ENCODE peak calls at places on chromosomes 12 and 14, in seven cellular contexts. One of them, this sample, is unnamed.

GRCh38 chr12:98955284-98955683 is 310.2 kb downstream of the APAF1 start:
- DNase-seq in IMR-90: peak; percentile 2
- DNase-seq in mesendoderm: peak; percentile 86
- DNase-seq in mesenchymal stem cell: no peak
- DNase-seq in trophoblast cell: peak; percentile 54
- DNase-seq in H1: peak; percentile 57
- DNase-seq in H9: peak; percentile 69
- DNase-seq in this sample: no peak

GRCh38 chr14:52235434-52235833 is 32.1 kb upstream of the PTGDR start:
- DNase-seq in trophoblast cell: no peak
- DNase-seq in IMR-90: no peak
- DNase-seq in mesendoderm: peak; percentile 3
- DNase-seq in H1: no peak
- DNase-seq in H9: no peak
- DNase-seq in mesenchymal stem cell: no peak
- DNase-seq in this sample: no peak

GRCh38 chr12:77060136-77060882 is 5.1 kb downstream of the E2F7 start:
- DNase-seq in mesenchymal stem cell: no peak
- DNase-seq in H9: no peak
- DNase-seq in IMR-90: no peak
- DNase-seq in mesendoderm: no peak
- DNase-seq in H1: no peak
- DNase-seq in trophoblast cell: no peak
- DNase-seq in this sample: no peak

GRCh38 chr14:71011479-71011878 is 104.2 kb downstream of the PCNX1 start:
- DNase-seq in mesenchymal stem cell: no peak
- DNase-seq in H9: no peak
- DNase-seq in IMR-90: no peak
- DNase-seq in mesendoderm: no peak
- DNase-seq in H1: no peak
- DNase-seq in trophoblast cell: no peak
- DNase-seq in this sample: no peak

GRCh38 chr12:28936221-28936620 is 212.9 kb upstream of the FAR2 start:
- DNase-seq in mesenchymal stem cell: no peak
- DNase-seq in trophoblast cell: no peak
- DNase-seq in H1: no peak
- DNase-seq in H9: no peak
- DNase-seq in mesendoderm: no peak
- DNase-seq in IMR-90: no peak
- DNase-seq in this sample: no peak

GRCh38 chr14:67773844-67774377 is 42.5 kb downstream of the ZFYVE26 start:
- DNase-seq in trophoblast cell: no peak
- DNase-seq in mesendoderm: no peak
- DNase-seq in mesenchymal stem cell: no peak
- DNase-seq in IMR-90: no peak
- DNase-seq in H1: no peak
- DNase-seq in H9: no peak
- DNase-seq in this sample: no peak

GRCh38 chr12:94208433-94208921 is 60.1 kb downstream of the PLXNC1 start:
- DNase-seq in mesendoderm: no peak
- DNase-seq in H9: no peak
- DNase-seq in mesenchymal stem cell: no peak
- DNase-seq in H1: no peak
- DNase-seq in trophoblast cell: peak; percentile 10
- DNase-seq in IMR-90: no peak
- DNase-seq in this sample: no peak

GRCh38 chr14:83071888-83072501 is 1538.3 kb upstream of the SEL1L start:
- DNase-seq in IMR-90: peak; percentile 19
- DNase-seq in H1: no peak
- DNase-seq in mesenchymal stem cell: peak; percentile 38
- DNase-seq in trophoblast cell: peak; percentile 38
- DNase-seq in H9: no peak
- DNase-seq in mesendoderm: peak; percentile 69
- DNase-seq in this sample: peak; percentile 14

GRCh38 chr12:85642810-85643209 is 193.4 kb downstream of the RASSF9 start:
- DNase-seq in IMR-90: peak; percentile 78
- DNase-seq in mesendoderm: peak; percentile 63
- DNase-seq in mesenchymal stem cell: peak; percentile 79
- DNase-seq in H9: no peak
- DNase-seq in H1: no peak
- DNase-seq in trophoblast cell: peak; percentile 61
- DNase-seq in this sample: no peak

GRCh38 chr12:131604146-131604844 is 106.6 kb upstream of the SFSWAP start:
- DNase-seq in trophoblast cell: no peak
- DNase-seq in IMR-90: no peak
- DNase-seq in H9: no peak
- DNase-seq in mesenchymal stem cell: no peak
- DNase-seq in mesendoderm: no peak
- DNase-seq in H1: no peak
- DNase-seq in this sample: no peak

GRCh38 chr12:76762556-76762955 is 1.4 kb upstream of the ZDHHC17 start:
- DNase-seq in IMR-90: no peak
- DNase-seq in H9: peak; percentile 77
- DNase-seq in mesendoderm: peak; percentile 96
- DNase-seq in mesenchymal stem cell: no peak
- DNase-seq in trophoblast cell: peak; percentile 40
- DNase-seq in H1: no peak
- DNase-seq in this sample: peak; percentile 55

GRCh38 chr14:106665814-106666213 is 1139.4 kb downstream of the TMEM121 start:
- DNase-seq in IMR-90: no peak
- DNase-seq in mesendoderm: no peak
- DNase-seq in H1: no peak
- DNase-seq in trophoblast cell: no peak
- DNase-seq in mesenchymal stem cell: no peak
- DNase-seq in H9: no peak
- DNase-seq in this sample: no peak

GRCh38 chr14:95478309-95478708 is 38.1 kb downstream of the SYNE3 start:
- DNase-seq in H9: no peak
- DNase-seq in mesenchymal stem cell: no peak
- DNase-seq in mesendoderm: no peak
- DNase-seq in IMR-90: no peak
- DNase-seq in trophoblast cell: no peak
- DNase-seq in H1: no peak
- DNase-seq in this sample: no peak

GRCh38 chr12:132259872-132260695 is 69.3 kb downstream of the GALNT9 start:
- DNase-seq in H1: no peak
- DNase-seq in H9: no peak
- DNase-seq in IMR-90: no peak
- DNase-seq in mesendoderm: no peak
- DNase-seq in trophoblast cell: no peak
- DNase-seq in mesenchymal stem cell: no peak
- DNase-seq in this sample: no peak

GRCh38 chr14:73162271-73162670 is 26.0 kb downstream of the PSEN1 start:
- DNase-seq in H9: no peak
- DNase-seq in trophoblast cell: no peak
- DNase-seq in IMR-90: no peak
- DNase-seq in mesenchymal stem cell: no peak
- DNase-seq in H1: no peak
- DNase-seq in mesendoderm: peak; percentile 6
- DNase-seq in this sample: no peak

GRCh38 chr12:105214670-105215375 is 21.2 kb downstream of the APPL2 start:
- DNase-seq in mesendoderm: peak; percentile 57
- DNase-seq in H1: no peak
- DNase-seq in IMR-90: no peak
- DNase-seq in mesenchymal stem cell: peak; percentile 46
- DNase-seq in H9: no peak
- DNase-seq in trophoblast cell: peak; percentile 92
- DNase-seq in this sample: no peak

GRCh38 chr12:121494093-121494787 is 86.6 kb downstream of the KDM2B start:
- DNase-seq in trophoblast cell: peak; percentile 55
- DNase-seq in IMR-90: peak; percentile 33
- DNase-seq in mesenchymal stem cell: peak; percentile 31
- DNase-seq in mesendoderm: peak; percentile 57
- DNase-seq in H9: peak; percentile 78
- DNase-seq in H1: peak; percentile 90
- DNase-seq in this sample: peak; percentile 54

GRCh38 chr12:88310069-88310468 is 168.0 kb downstream of the TMTC3 start:
- DNase-seq in trophoblast cell: peak; percentile 89
- DNase-seq in mesenchymal stem cell: peak; percentile 81
- DNase-seq in H9: no peak
- DNase-seq in IMR-90: peak; percentile 88
- DNase-seq in mesendoderm: no peak
- DNase-seq in H1: no peak
- DNase-seq in this sample: no peak

GRCh38 chr12:120856980-120857379 is 47.2 kb downstream of the SPPL3 start:
- DNase-seq in mesenchymal stem cell: no peak
- DNase-seq in mesendoderm: peak; percentile 19
- DNase-seq in H9: no peak
- DNase-seq in H1: no peak
- DNase-seq in IMR-90: no peak
- DNase-seq in trophoblast cell: peak; percentile 26
- DNase-seq in this sample: no peak

GRCh38 chr12:114414866-114415524 is 9.1 kb upstream of the TBX5 start:
- DNase-seq in mesendoderm: no peak
- DNase-seq in IMR-90: peak; percentile 68
- DNase-seq in H9: no peak
- DNase-seq in H1: no peak
- DNase-seq in trophoblast cell: no peak
- DNase-seq in mesenchymal stem cell: no peak
- DNase-seq in this sample: no peak

GRCh38 chr12:114412307-114412706 is 6.4 kb upstream of the TBX5 start:
- DNase-seq in H1: no peak
- DNase-seq in trophoblast cell: no peak
- DNase-seq in IMR-90: no peak
- DNase-seq in mesenchymal stem cell: no peak
- DNase-seq in H9: no peak
- DNase-seq in mesendoderm: peak; percentile 23
- DNase-seq in this sample: no peak

GRCh38 chr12:114411081-114411836 is 5.3 kb upstream of the TBX5 start:
- DNase-seq in trophoblast cell: no peak
- DNase-seq in mesenchymal stem cell: no peak
- DNase-seq in H1: no peak
- DNase-seq in H9: no peak
- DNase-seq in IMR-90: peak; percentile 68
- DNase-seq in mesendoderm: peak; percentile 5
- DNase-seq in this sample: no peak

GRCh38 chr12:114414031-114414865 is 8.3 kb upstream of the TBX5 start:
- DNase-seq in H1: no peak
- DNase-seq in mesenchymal stem cell: no peak
- DNase-seq in mesendoderm: no peak
- DNase-seq in H9: no peak
- DNase-seq in IMR-90: peak; percentile 46
- DNase-seq in trophoblast cell: no peak
- DNase-seq in this sample: no peak

GRCh38 chr12:114412825-114413749 is 7.1 kb upstream of the TBX5 start:
- DNase-seq in trophoblast cell: no peak
- DNase-seq in H1: no peak
- DNase-seq in H9: no peak
- DNase-seq in mesendoderm: peak; percentile 9
- DNase-seq in mesenchymal stem cell: no peak
- DNase-seq in IMR-90: peak; percentile 28
- DNase-seq in this sample: no peak
- H2BK5ac ChIP-seq in trophoblast cell: no peak overlapping the region
- H2BK5ac ChIP-seq in H1: no peak overlapping the region
- H2BK5ac ChIP-seq in H9: no peak overlapping the region
- H2BK5ac ChIP-seq in mesendoderm: no peak overlapping the region
- H2BK5ac ChIP-seq in mesenchymal stem cell: no peak overlapping the region
- H2BK5ac ChIP-seq in IMR-90: peak overlapping the region; percentile 95
- H2BK5ac ChIP-seq in this sample: no peak overlapping the region

DNA sequence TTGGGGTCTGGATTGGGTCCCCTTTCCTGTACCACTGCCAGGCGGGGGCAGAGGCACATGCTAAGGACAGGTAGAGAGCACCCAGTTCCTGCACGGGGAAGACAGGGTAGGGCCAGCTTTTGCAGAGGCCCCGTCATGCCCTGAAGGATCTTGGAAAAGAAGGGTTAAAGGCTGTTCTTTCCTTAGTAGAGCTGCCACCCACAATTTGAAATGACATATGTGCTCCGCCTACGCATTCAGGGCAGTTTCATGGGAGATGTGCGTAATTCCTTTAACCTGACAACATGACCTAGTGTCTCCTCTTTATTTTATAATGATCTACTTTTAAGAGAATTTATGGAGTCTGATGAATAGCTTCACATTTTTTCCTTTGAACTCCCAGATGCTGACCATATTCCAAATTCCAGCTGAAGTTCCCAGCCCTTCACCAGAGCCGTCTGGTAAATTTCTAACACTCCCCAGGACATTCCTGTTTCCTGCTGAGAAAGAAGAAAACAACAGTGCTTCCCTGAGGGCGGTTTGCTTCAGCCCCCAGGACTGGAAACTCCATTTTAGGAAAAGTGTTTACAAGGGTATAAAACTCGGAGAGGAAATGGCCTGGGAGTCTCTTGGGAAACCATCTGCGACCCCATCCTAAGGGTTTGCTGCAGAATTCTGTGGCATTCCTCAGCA is 58.9 kb upstream of the PLEKHG3 start:
- DNase-seq in mesendoderm: peak; percentile 99
- DNase-seq in mesenchymal stem cell: peak; percentile 98
- DNase-seq in H9: peak; percentile 74
- DNase-seq in trophoblast cell: peak; percentile 93
- DNase-seq in H1: no peak
- DNase-seq in IMR-90: peak; percentile 97
- DNase-seq in this sample: peak; percentile 35
- H3K27ac ChIP-seq in mesendoderm: peak overlapping the region; percentile 97
- H3K27ac ChIP-seq in mesenchymal stem cell: peak overlapping the region; percentile 97
- H3K27ac ChIP-seq in H9: peak overlapping the region; percentile 99
- H3K27ac ChIP-seq in trophoblast cell: peak overlapping the region; percentile 99
- H3K27ac ChIP-seq in H1: peak overlapping the region; percentile 68
- H3K27ac ChIP-seq in IMR-90: peak overlapping the region; percentile 96
- H3K27ac ChIP-seq in this sample: peak overlapping the region; percentile 66

GRCh38 chr12:107761502-107761904 is 566 bp upstream of the PRDM4 start:
- DNase-seq in mesendoderm: peak; percentile 52
- DNase-seq in H9: peak; percentile 57
- DNase-seq in IMR-90: no peak
- DNase-seq in H1: no peak
- DNase-seq in trophoblast cell: peak; percentile 39
- DNase-seq in mesenchymal stem cell: no peak
- DNase-seq in this sample: no peak
- H2BK5ac ChIP-seq in mesendoderm: no peak overlapping the region
- H2BK5ac ChIP-seq in H9: no peak overlapping the region
- H2BK5ac ChIP-seq in IMR-90: no peak overlapping the region
- H2BK5ac ChIP-seq in H1: no peak overlapping the region
- H2BK5ac ChIP-seq in trophoblast cell: no peak overlapping the region
- H2BK5ac ChIP-seq in mesenchymal stem cell: no peak overlapping the region
- H2BK5ac ChIP-seq in this sample: no peak overlapping the region

GRCh38 chr12:122976648-122976975 is 1.6 kb downstream of the OGFOD2 start:
- DNase-seq in IMR-90: no peak
- DNase-seq in mesenchymal stem cell: no peak
- DNase-seq in H1: no peak
- DNase-seq in trophoblast cell: no peak
- DNase-seq in mesendoderm: no peak
- DNase-seq in H9: no peak
- DNase-seq in this sample: no peak

GRCh38 chr12:122974892-122975789 is at the start of gene OGFOD2:
- DNase-seq in H1: peak; percentile 91
- DNase-seq in IMR-90: peak; percentile 88
- DNase-seq in mesendoderm: peak; percentile 94
- DNase-seq in trophoblast cell: peak; percentile 92
- DNase-seq in H9: peak; percentile 92
- DNase-seq in mesenchymal stem cell: peak; percentile 94
- DNase-seq in this sample: peak; percentile 85

GRCh38 chr12:122977153-122977552 is 2.1 kb downstream of the OGFOD2 start:
- DNase-seq in IMR-90: no peak
- DNase-seq in H9: no peak
- DNase-seq in H1: no peak
- DNase-seq in mesendoderm: no peak
- DNase-seq in mesenchymal stem cell: no peak
- DNase-seq in trophoblast cell: no peak
- DNase-seq in this sample: no peak

GRCh38 chr12:122974274-122974891 is 661 bp upstream of the OGFOD2 start:
- DNase-seq in trophoblast cell: peak; percentile 100
- DNase-seq in mesenchymal stem cell: peak; percentile 98
- DNase-seq in H1: peak; percentile 97
- DNase-seq in H9: peak; percentile 99
- DNase-seq in IMR-90: peak; percentile 98
- DNase-seq in mesendoderm: peak; percentile 99
- DNase-seq in this sample: peak; percentile 98

GRCh38 chr12:122975790-122976647 is 975 bp downstream of the OGFOD2 start:
- DNase-seq in H1: no peak
- DNase-seq in IMR-90: no peak
- DNase-seq in mesendoderm: peak; percentile 50
- DNase-seq in mesenchymal stem cell: peak; percentile 40
- DNase-seq in H9: no peak
- DNase-seq in trophoblast cell: no peak
- DNase-seq in this sample: no peak
- H3K27ac ChIP-seq in H1: no peak overlapping the region
- H3K27ac ChIP-seq in IMR-90: peak overlapping the region; percentile 95
- H3K27ac ChIP-seq in mesendoderm: no peak overlapping the region
- H3K27ac ChIP-seq in mesenchymal stem cell: peak overlapping the region; percentile 55
- H3K27ac ChIP-seq in H9: no peak overlapping the region
- H3K27ac ChIP-seq in trophoblast cell: no peak overlapping the region
- H3K27ac ChIP-seq in this sample: no peak overlapping the region